ENCODE peak calls at places on chromosomes 2 and 18, in ten cellular contexts. One of them, this sample, is unnamed.

GRCh38 chr18:9900699-9901098 is 13.1 kb upstream of the VAPA start:
- DNase-seq in H7: no peak
- DNase-seq in HEK293T: no peak
- DNase-seq in HT-29: no peak
- DNase-seq in T-cell: no peak
- DNase-seq in NCI-H1092: no peak
- DNase-seq in globus pallidus: no peak
- DNase-seq in non-pigmented ciliary epithelial cell: no peak
- DNase-seq in stimulated activated CD4-positive, alpha-beta T cell treated with anti-CD3 and anti-CD28 coated beads, Interleukin-15, amount 100 ng/mL, for 24 hours: no peak
- DNase-seq in MM.1S: no peak
- DNase-seq in this sample: no peak

GRCh38 chr2:39696838-39697237 is 31.1 kb downstream of the TMEM178A start:
- DNase-seq in H7: no peak
- DNase-seq in HEK293T: no peak
- DNase-seq in HT-29: peak
- DNase-seq in T-cell: no peak
- DNase-seq in NCI-H1092: no peak
- DNase-seq in globus pallidus: peak
- DNase-seq in non-pigmented ciliary epithelial cell: peak
- DNase-seq in stimulated activated CD4-positive, alpha-beta T cell treated with anti-CD3 and anti-CD28 coated beads, Interleukin-15, amount 100 ng/mL, for 24 hours: no peak
- DNase-seq in MM.1S: no peak
- DNase-seq in this sample: no peak

GRCh38 chr2:160253440-160254296 is 53.6 kb upstream of the ITGB6 start:
- DNase-seq in H7: no peak
- DNase-seq in HEK293T: no peak
- DNase-seq in HT-29: no peak
- DNase-seq in T-cell: no peak
- DNase-seq in NCI-H1092: no peak
- DNase-seq in globus pallidus: no peak
- DNase-seq in non-pigmented ciliary epithelial cell: no peak
- DNase-seq in stimulated activated CD4-positive, alpha-beta T cell treated with anti-CD3 and anti-CD28 coated beads, Interleukin-15, amount 100 ng/mL, for 24 hours: no peak
- DNase-seq in MM.1S: no peak
- DNase-seq in this sample: no peak

GRCh38 chr18:56696966-56697365 is 45.8 kb downstream of the WDR7 start:
- DNase-seq in H7: no peak
- DNase-seq in HEK293T: no peak
- DNase-seq in HT-29: no peak
- DNase-seq in T-cell: no peak
- DNase-seq in NCI-H1092: no peak
- DNase-seq in globus pallidus: peak
- DNase-seq in non-pigmented ciliary epithelial cell: no peak
- DNase-seq in stimulated activated CD4-positive, alpha-beta T cell treated with anti-CD3 and anti-CD28 coated beads, Interleukin-15, amount 100 ng/mL, for 24 hours: no peak
- DNase-seq in MM.1S: no peak
- DNase-seq in this sample: no peak

GRCh38 chr2:215080545-215080944 is 57.9 kb downstream of the ABCA12 start:
- DNase-seq in H7: no peak
- DNase-seq in HEK293T: no peak
- DNase-seq in HT-29: no peak
- DNase-seq in T-cell: no peak
- DNase-seq in NCI-H1092: no peak
- DNase-seq in globus pallidus: no peak
- DNase-seq in non-pigmented ciliary epithelial cell: no peak
- DNase-seq in stimulated activated CD4-positive, alpha-beta T cell treated with anti-CD3 and anti-CD28 coated beads, Interleukin-15, amount 100 ng/mL, for 24 hours: no peak
- DNase-seq in MM.1S: no peak
- DNase-seq in this sample: no peak

GRCh38 chr2:129812071-129812470 is 167.4 kb upstream of the RAB6C start:
- DNase-seq in H7: no peak
- DNase-seq in HEK293T: no peak
- DNase-seq in HT-29: peak
- DNase-seq in T-cell: no peak
- DNase-seq in NCI-H1092: no peak
- DNase-seq in globus pallidus: peak
- DNase-seq in non-pigmented ciliary epithelial cell: no peak
- DNase-seq in stimulated activated CD4-positive, alpha-beta T cell treated with anti-CD3 and anti-CD28 coated beads, Interleukin-15, amount 100 ng/mL, for 24 hours: peak
- DNase-seq in MM.1S: no peak
- DNase-seq in this sample: no peak

GRCh38 chr2:204544961-204545860 is at the start of gene PARD3B:
- DNase-seq in H7: peak
- DNase-seq in HEK293T: peak
- DNase-seq in HT-29: peak
- DNase-seq in T-cell: no peak
- DNase-seq in NCI-H1092: peak
- DNase-seq in globus pallidus: peak
- DNase-seq in non-pigmented ciliary epithelial cell: no peak
- DNase-seq in stimulated activated CD4-positive, alpha-beta T cell treated with anti-CD3 and anti-CD28 coated beads, Interleukin-15, amount 100 ng/mL, for 24 hours: peak
- DNase-seq in MM.1S: peak
- DNase-seq in this sample: no peak

GRCh38 chr2:8329660-8330622 is 351.9 kb upstream of the ID2 start:
- DNase-seq in H7: peak
- DNase-seq in HEK293T: no peak
- DNase-seq in HT-29: no peak
- DNase-seq in T-cell: no peak
- DNase-seq in NCI-H1092: no peak
- DNase-seq in globus pallidus: no peak
- DNase-seq in non-pigmented ciliary epithelial cell: no peak
- DNase-seq in stimulated activated CD4-positive, alpha-beta T cell treated with anti-CD3 and anti-CD28 coated beads, Interleukin-15, amount 100 ng/mL, for 24 hours: no peak
- DNase-seq in MM.1S: no peak
- DNase-seq in this sample: no peak

GRCh38 chr18:59821983-59822382 is 77.8 kb upstream of the PMAIP1 start:
- DNase-seq in H7: no peak
- DNase-seq in HEK293T: no peak
- DNase-seq in HT-29: no peak
- DNase-seq in T-cell: no peak
- DNase-seq in NCI-H1092: no peak
- DNase-seq in globus pallidus: peak
- DNase-seq in non-pigmented ciliary epithelial cell: no peak
- DNase-seq in stimulated activated CD4-positive, alpha-beta T cell treated with anti-CD3 and anti-CD28 coated beads, Interleukin-15, amount 100 ng/mL, for 24 hours: no peak
- DNase-seq in MM.1S: no peak
- DNase-seq in this sample: no peak

GRCh38 chr2:158732573-158733429 is 62.3 kb upstream of the DAPL1 start:
- DNase-seq in H7: no peak
- DNase-seq in HEK293T: no peak
- DNase-seq in HT-29: no peak
- DNase-seq in T-cell: no peak
- DNase-seq in NCI-H1092: no peak
- DNase-seq in globus pallidus: no peak
- DNase-seq in non-pigmented ciliary epithelial cell: no peak
- DNase-seq in stimulated activated CD4-positive, alpha-beta T cell treated with anti-CD3 and anti-CD28 coated beads, Interleukin-15, amount 100 ng/mL, for 24 hours: no peak
- DNase-seq in MM.1S: no peak
- DNase-seq in this sample: no peak

GRCh38 chr18:23281626-23282436 is 146.5 kb downstream of the CABLES1 start:
- DNase-seq in H7: no peak
- DNase-seq in HEK293T: no peak
- DNase-seq in HT-29: peak
- DNase-seq in T-cell: no peak
- DNase-seq in NCI-H1092: no peak
- DNase-seq in globus pallidus: no peak
- DNase-seq in non-pigmented ciliary epithelial cell: no peak
- DNase-seq in stimulated activated CD4-positive, alpha-beta T cell treated with anti-CD3 and anti-CD28 coated beads, Interleukin-15, amount 100 ng/mL, for 24 hours: no peak
- DNase-seq in MM.1S: no peak
- DNase-seq in this sample: no peak

GRCh38 chr2:3645745-3646389 is 12.1 kb upstream of the ALLC start:
- DNase-seq in H7: no peak
- DNase-seq in HEK293T: no peak
- DNase-seq in HT-29: no peak
- DNase-seq in T-cell: no peak
- DNase-seq in NCI-H1092: no peak
- DNase-seq in globus pallidus: no peak
- DNase-seq in non-pigmented ciliary epithelial cell: no peak
- DNase-seq in stimulated activated CD4-positive, alpha-beta T cell treated with anti-CD3 and anti-CD28 coated beads, Interleukin-15, amount 100 ng/mL, for 24 hours: no peak
- DNase-seq in MM.1S: no peak
- DNase-seq in this sample: no peak

GRCh38 chr2:239278941-239279365 is 121.9 kb downstream of the HDAC4 start:
- DNase-seq in H7: peak
- DNase-seq in HEK293T: no peak
- DNase-seq in HT-29: no peak
- DNase-seq in T-cell: no peak
- DNase-seq in NCI-H1092: no peak
- DNase-seq in globus pallidus: no peak
- DNase-seq in non-pigmented ciliary epithelial cell: no peak
- DNase-seq in stimulated activated CD4-positive, alpha-beta T cell treated with anti-CD3 and anti-CD28 coated beads, Interleukin-15, amount 100 ng/mL, for 24 hours: no peak
- DNase-seq in MM.1S: no peak
- DNase-seq in this sample: no peak